ENCODE peak calls at places on chromosomes 3 and 15, in four cellular contexts. A, X, D and V are unnamed samples. For H3K36me3, the result is how much of the 10 kb centered on the place peaks cover.

GRCh38 chr3:192570757-192571156 is 156.6 kb downstream of the FGF12 start:
- DNase-seq in A (no peak), X (no peak), D (no peak), V (no peak)

GRCh38 chr3:72675243-72675642 is 173.0 kb downstream of the SHQ1 start:
- DNase-seq in A (no peak), X (no peak), D (no peak), V (no peak)

GRCh38 chr15:87826119-87826730 is 430.3 kb downstream of the NTRK3 start:
- DNase-seq in A (no peak), X (no peak), D (no peak), V (no peak)

GRCh38 chr3:127443581-127444375 is 146.8 kb downstream of the TPRA1 start:
- DNase-seq in A (peak), X (no peak), D (no peak), V (no peak)

GRCh38 chr3:189688296-189688695 is 57.1 kb downstream of the TP63 start:
- DNase-seq in A (no peak), X (no peak), D (no peak), V (no peak)

GRCh38 chr15:37134699-37135131 is 34.4 kb upstream of the MEIS2 start:
- DNase-seq in A (no peak), X (no peak), D (no peak), V (no peak)

GRCh38 chr3:186760141-186760813 is 23.1 kb upstream of the EIF4A2 start:
- DNase-seq in A (no peak), X (no peak), D (no peak), V (no peak)

GRCh38 chr15:26971303-26972018 is 480 bp downstream of the GABRG3 start:
- DNase-seq in A (no peak), X (no peak), D (no peak), V (no peak)

GRCh38 chr3:42061711-42062408 is 29.3 kb upstream of the TRAK1 start:
- DNase-seq in A (peak), X (no peak), D (peak), V (no peak)

GRCh38 chr3:55190296-55190695 is 262.4 kb upstream of the LRTM1 start:
- DNase-seq in A (no peak), X (no peak), D (no peak), V (no peak)

GRCh38 chr3:117708601-117709000 is 999.0 kb downstream of the TUSC7 start:
- DNase-seq in A (no peak), X (no peak), D (no peak), V (no peak)

GRCh38 chr3:187610926-187611545 is 59.2 kb downstream of the SST start:
- DNase-seq in A (no peak), X (no peak), D (no peak), V (peak)

GRCh38 chr3:122697952-122698625 is 17.4 kb downstream of the PARP14 start:
- DNase-seq in A (no peak), X (no peak), D (no peak), V (no peak)

GRCh38 chr3:107846282-107846852 is 244.5 kb downstream of the CD47 start:
- DNase-seq in A (peak), X (no peak), D (peak), V (no peak)

GRCh38 chr3:170907519-170908234 is 760 bp downstream of the EIF5A2 start:
- DNase-seq in A (no peak), X (no peak), D (no peak), V (no peak)

GRCh38 chr15:100105101-100105500 is 236.7 kb downstream of the ADAMTS17 start:
- DNase-seq in A (no peak), X (no peak), D (peak), V (no peak)

GRCh38 chr3:118932822-118933558 is 101.7 kb downstream of the IGSF11 start:
- DNase-seq in A (no peak), X (no peak), D (no peak), V (no peak)

GRCh38 chr3:45838466-45838865 is 3.5 kb downstream of the LZTFL1 start:
- DNase-seq in A (no peak), X (no peak), D (no peak), V (no peak)

GRCh38 chr3:98986073-98986472 is 84.6 kb upstream of the DCBLD2 start:
- DNase-seq in A (no peak), X (no peak), D (no peak), V (no peak)

GRCh38 chr15:68676926-68677325 is 98.1 kb downstream of the CORO2B start:
- DNase-seq in A (no peak), X (no peak), D (no peak), V (no peak)

GRCh38 chr3:133540896-133541674 is 32.4 kb upstream of the CDV3 start:
- DNase-seq in A (no peak), X (no peak), D (no peak), V (no peak)

GRCh38 chr3:71064288-71064975 is 519.1 kb downstream of the FOXP1 start:
- DNase-seq in A (peak), X (peak), D (peak), V (peak)

GRCh38 chr3:58349792-58350626 is 17.3 kb downstream of the PXK start:
- DNase-seq in A (no peak), X (no peak), D (no peak), V (no peak)

GRCh38 chr15:88331291-88331690 is 74.8 kb upstream of the NTRK3 start:
- DNase-seq in A (no peak), X (no peak), D (no peak), V (no peak)

GRCh38 chr15:80828796-80829195 is 49.6 kb downstream of the CEMIP start:
- DNase-seq in A (no peak), X (no peak), D (no peak), V (no peak)

DNA sequence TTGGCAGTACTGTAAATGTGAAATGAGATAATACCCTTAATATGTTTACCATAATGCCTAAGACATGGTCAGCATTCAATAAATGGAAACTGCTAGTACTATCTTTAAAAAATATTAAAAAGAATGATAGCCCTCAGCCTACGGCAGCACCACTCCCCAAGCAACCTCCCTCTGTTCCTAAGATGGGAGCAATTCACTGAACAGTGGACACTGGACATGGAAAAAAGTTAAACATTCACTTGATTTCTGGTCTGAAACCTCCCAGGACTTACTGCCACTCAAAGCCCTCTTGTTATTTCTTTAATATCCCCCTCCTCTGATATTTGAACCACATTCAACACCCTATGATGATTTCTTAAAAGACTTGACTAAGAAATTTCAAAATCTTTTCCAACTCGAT is 27.0 kb downstream of the NEK4 start:
- DNase-seq in A (no peak), X (no peak), D (no peak), V (no peak)
- H3K36me3 ChIP-seq in A (half or more), X (under half), D (under half), V (half or more)

GRCh38 chr15:85582076-85582718 is 201.8 kb downstream of the AKAP13 start:
- DNase-seq in A (peak), X (peak), D (peak), V (no peak)

GRCh38 chr15:85580914-85581313 is 200.5 kb downstream of the AKAP13 start:
- DNase-seq in A (peak), X (peak), D (no peak), V (peak)

GRCh38 chr15:85583404-85584390 is 203.3 kb downstream of the AKAP13 start:
- DNase-seq in A (no peak), X (peak), D (no peak), V (no peak)

GRCh38 chr15:85581495-85581894 is 201.1 kb downstream of the AKAP13 start:
- DNase-seq in A (peak), X (peak), D (peak), V (peak)

GRCh38 chr15:85582719-85583089 is 202.3 kb downstream of the AKAP13 start:
- DNase-seq in A (peak), X (peak), D (peak), V (no peak)
- H3K36me3 ChIP-seq in A (under half), X (under half), D (under half), V (half or more)

GRCh38 chr15:74569731-74570070 is 28.7 kb downstream of the ARID3B start:
- DNase-seq in A (no peak), X (no peak), D (no peak), V (no peak)
- H3K36me3 ChIP-seq in A (under half), X (under half), D (under half), V (under half)

GRCh38 chr15:91135201-91136130 is 35.4 kb downstream of the SV2B start:
- DNase-seq in A (no peak), X (no peak), D (no peak), V (no peak)

GRCh38 chr15:91129436-91129835 is 29.4 kb downstream of the SV2B start:
- DNase-seq in A (no peak), X (no peak), D (no peak), V (no peak)

GRCh38 chr15:91128028-91128427 is 28.0 kb downstream of the SV2B start:
- DNase-seq in A (no peak), X (no peak), D (no peak), V (no peak)

GRCh38 chr15:91133511-91133910 is 33.5 kb downstream of the SV2B start:
- DNase-seq in A (no peak), X (no peak), D (no peak), V (no peak)

GRCh38 chr15:91132079-91132478 is 32.0 kb downstream of the SV2B start:
- DNase-seq in A (no peak), X (no peak), D (no peak), V (no peak)
- H3K36me3 ChIP-seq in A (under half), X (under half), D (under half), V (under half)

GRCh38 chr15:48992545-48992944 is 28.8 kb upstream of the SHC4 start:
- DNase-seq in A (no peak), X (no peak), D (no peak), V (no peak)

GRCh38 chr15:48993411-48993810 is 29.7 kb upstream of the SHC4 start:
- DNase-seq in A (no peak), X (no peak), D (no peak), V (no peak)

GRCh38 chr15:48999314-48999713 is 35.6 kb upstream of the SHC4 start:
- DNase-seq in A (no peak), X (no peak), D (no peak), V (no peak)

GRCh38 chr15:48992096-48992495 is 28.4 kb upstream of the SHC4 start:
- DNase-seq in A (no peak), X (no peak), D (no peak), V (no peak)

DNA sequence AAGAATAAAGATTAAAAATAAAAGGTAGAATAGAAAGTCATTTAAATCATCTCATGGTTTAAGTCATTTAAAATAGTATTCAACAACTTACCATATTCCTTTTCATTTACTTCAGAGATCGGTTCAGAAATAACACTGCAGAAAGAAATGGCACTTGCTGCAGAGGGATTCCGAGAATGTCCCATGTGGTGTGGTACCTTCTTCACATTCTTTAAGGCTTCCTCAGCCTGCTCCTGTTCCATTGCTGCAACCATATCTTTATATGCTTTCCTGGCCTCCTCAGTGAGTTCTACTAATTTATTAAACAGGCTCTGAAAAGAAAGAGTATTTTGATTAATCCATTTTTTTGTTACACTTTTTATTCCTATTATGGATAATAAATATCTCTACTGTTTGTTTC is 32.6 kb upstream of the SHC4 start:
- DNase-seq in A (no peak), X (no peak), D (no peak), V (no peak)
- H3K36me3 ChIP-seq in A (half or more), X (under half), D (under half), V (under half)

GRCh38 chr3:8945890-8946590 is 17.2 kb downstream of the RAD18 start:
- DNase-seq in A (no peak), X (no peak), D (no peak), V (no peak)
- H3K36me3 ChIP-seq in A (under half), X (under half), D (under half), V (under half)